ENCODE peak calls at places on chromosomes 12 and 14, in six cellular contexts. S, E, K, W, C and J are unnamed samples.
A peak's percentile ranks its signal among the peaks of the same experiment; 100 is the strongest.

GRCh38 chr14:92511472-92512247 is 1.9 kb upstream of the RIN3 start:
- DNase-seq in E (no peak), C (no peak), K (peak; percentile 33), S (no peak), W (peak; percentile 97), J (no peak)

GRCh38 chr12:56867216-56867615 is 67.0 kb downstream of the SDR9C7 start:
- DNase-seq in C (no peak), E (no peak), K (no peak), W (no peak), S (no peak), J (no peak)

GRCh38 chr14:66359500-66359899 is 126.7 kb upstream of the CCDC196 start:
- DNase-seq in S (no peak), W (peak; percentile 54), E (peak; percentile 14), C (no peak), K (peak; percentile 45), J (peak; percentile 74)

GRCh38 chr14:26281280-26281998 is 316.4 kb downstream of the NOVA1 start:
- DNase-seq in W (peak; percentile 50), K (no peak), C (no peak), E (no peak), S (no peak), J (no peak)

GRCh38 chr12:130480887-130481286 is 143.2 kb downstream of the PIWIL1 start:
- DNase-seq in S (no peak), W (no peak), K (no peak), C (no peak), E (no peak), J (no peak)

GRCh38 chr14:102317564-102318248 is 1.8 kb upstream of the ZNF839 start:
- DNase-seq in K (no peak), W (no peak), S (no peak), E (no peak), C (no peak), J (peak; percentile 70)

GRCh38 chr12:26988703-26989102 is 25.5 kb downstream of the TM7SF3 start:
- DNase-seq in W (no peak), S (no peak), K (no peak), C (no peak), E (no peak), J (no peak)

GRCh38 chr12:27561535-27562350 is 37.7 kb downstream of the PPFIBP1 start:
- DNase-seq in K (no peak), W (no peak), C (no peak), S (no peak), E (no peak), J (no peak)

GRCh38 chr14:54782803-54783659 is 119.6 kb downstream of the GCH1 start:
- DNase-seq in W (no peak), E (peak; percentile 12), K (no peak), C (no peak), S (no peak), J (peak; percentile 84)

GRCh38 chr12:24864796-24865125 is 84.1 kb downstream of the BCAT1 start:
- DNase-seq in K (peak; percentile 8), E (peak; percentile 49), W (peak; percentile 72), S (no peak), C (no peak), J (peak; percentile 51)

GRCh38 chr12:49225551-49226166 is 36.8 kb upstream of the TUBA1A start:
- DNase-seq in W (peak; percentile 65), K (no peak), C (no peak), E (no peak), S (no peak), J (no peak)

GRCh38 chr14:93549578-93549977 is 118.8 kb downstream of the UNC79 start:
- DNase-seq in K (no peak), E (no peak), W (no peak), C (no peak), S (no peak), J (no peak)

GRCh38 chr14:99742509-99743487 is 50.4 kb upstream of the EML1 start:
- DNase-seq in S (no peak), K (no peak), E (no peak), C (no peak), W (no peak), J (no peak)

GRCh38 chr14:99744873-99745224 is 48.4 kb upstream of the EML1 start:
- DNase-seq in W (no peak), S (no peak), C (no peak), K (no peak), E (no peak), J (no peak)

GRCh38 chr14:99745307-99745951 is 47.8 kb upstream of the EML1 start:
- DNase-seq in C (no peak), W (peak; percentile 81), K (no peak), E (no peak), S (no peak), J (no peak)

GRCh38 chr14:99742074-99742473 is 51.1 kb upstream of the EML1 start:
- DNase-seq in S (no peak), E (no peak), W (no peak), K (no peak), C (no peak), J (no peak)

DNA sequence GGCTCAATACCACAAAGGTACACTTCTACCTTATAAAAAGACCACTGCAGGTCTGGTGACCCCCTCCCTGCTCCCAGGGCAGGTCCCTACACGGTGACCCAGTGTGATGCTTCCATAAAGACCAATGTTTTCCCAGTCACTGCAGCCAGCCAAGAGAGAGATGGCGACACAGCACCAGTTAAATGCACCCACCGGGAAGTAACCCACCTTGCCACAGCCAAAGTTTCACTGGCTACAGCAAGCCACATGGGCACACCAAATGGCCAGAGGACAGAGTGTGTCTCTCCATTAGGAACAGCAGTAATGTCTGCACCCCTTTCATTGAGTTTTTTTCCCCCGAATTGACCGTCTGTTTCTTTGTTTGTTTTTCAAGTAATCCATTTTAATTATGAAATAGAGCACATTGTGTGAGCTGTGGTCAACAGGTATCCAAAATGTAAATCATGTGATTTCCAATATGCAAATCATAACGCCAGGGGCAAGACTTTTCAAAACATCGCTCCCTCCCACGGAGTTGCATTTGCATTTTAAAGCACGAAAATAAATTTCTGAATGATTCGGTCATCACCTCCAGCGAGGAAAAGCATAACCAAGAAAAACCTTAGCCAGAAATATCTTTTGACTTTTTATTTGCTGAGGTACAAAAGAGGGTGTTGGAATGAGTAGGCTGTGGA is 48.9 kb upstream of the EML1 start:
- DNase-seq in E (no peak), S (no peak), C (no peak), W (peak; percentile 74), K (no peak), J (no peak)
- TF ChIP-seq CTCF in E (no peak), S (no peak), C (no peak), W (peak; percentile 33), K (peak; percentile 17), J (no peak)

DNA sequence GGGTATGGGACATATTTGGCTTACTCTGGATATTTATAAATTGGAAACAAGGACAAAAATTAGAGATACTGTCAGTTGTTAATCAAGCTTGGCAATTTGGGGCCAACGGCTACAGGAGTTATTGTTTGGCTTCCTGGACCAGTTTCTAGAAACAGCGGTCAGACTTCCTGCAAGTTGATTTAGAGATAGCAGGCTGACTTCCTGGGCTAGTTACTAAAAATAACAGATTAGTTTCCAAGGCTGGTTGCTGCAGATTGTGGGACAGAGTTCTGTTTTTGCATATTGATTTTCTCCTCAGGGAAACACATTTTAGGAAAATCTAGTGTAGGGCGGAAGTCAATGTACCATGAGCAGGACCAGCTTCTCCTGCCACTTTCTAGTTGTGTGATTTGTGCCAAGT is 144.0 kb upstream of the TMPO start:
- DNase-seq in S (no peak), C (no peak), K (no peak), E (no peak), W (peak; percentile 14), J (no peak)
- H3K4me3 ChIP-seq in S (no peak overlapping the region), C (no peak overlapping the region), K (no peak overlapping the region), E (no peak overlapping the region), W (no peak overlapping the region), J (no peak overlapping the region)

DNA sequence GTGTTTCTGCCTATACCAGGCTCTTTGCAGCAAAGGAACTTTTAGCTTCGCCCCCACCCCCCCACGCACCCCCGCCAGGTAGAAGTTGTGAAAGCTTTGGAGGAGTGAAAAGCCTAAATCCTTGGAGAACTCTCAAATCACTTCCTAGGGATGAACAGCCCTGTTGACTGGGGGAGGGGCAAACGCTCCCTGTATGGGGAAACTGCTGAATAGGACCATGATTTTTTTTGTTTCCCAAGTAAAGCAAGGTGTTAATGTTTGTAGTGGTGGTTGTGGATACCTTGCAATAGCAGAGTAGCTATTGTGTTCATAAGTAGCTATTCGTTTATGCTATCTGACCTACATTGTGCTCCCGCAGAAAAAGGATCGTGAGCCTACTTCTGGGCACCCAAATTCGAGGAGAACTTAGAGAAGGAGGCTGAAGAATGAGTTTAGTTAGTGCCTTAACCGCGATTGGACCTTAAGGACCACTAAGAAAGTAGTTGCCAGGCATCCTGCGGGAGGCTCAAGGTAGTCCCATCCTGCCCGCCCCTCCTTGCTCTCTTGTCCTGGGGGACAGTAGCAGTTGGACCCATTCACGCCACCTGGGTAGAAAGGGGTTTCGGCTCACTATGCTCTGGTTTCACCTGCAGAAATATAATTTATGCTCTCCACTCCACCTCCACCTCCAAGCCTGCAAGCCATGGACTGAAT is 901 bp upstream of the NFKBIA start:
- DNase-seq in S (no peak), E (no peak), K (no peak), C (peak; percentile 66), W (no peak), J (peak; percentile 35)
- TF ChIP-seq CTCF in S (no peak), E (no peak), K (no peak), C (no peak), W (no peak), J (no peak)

DNA sequence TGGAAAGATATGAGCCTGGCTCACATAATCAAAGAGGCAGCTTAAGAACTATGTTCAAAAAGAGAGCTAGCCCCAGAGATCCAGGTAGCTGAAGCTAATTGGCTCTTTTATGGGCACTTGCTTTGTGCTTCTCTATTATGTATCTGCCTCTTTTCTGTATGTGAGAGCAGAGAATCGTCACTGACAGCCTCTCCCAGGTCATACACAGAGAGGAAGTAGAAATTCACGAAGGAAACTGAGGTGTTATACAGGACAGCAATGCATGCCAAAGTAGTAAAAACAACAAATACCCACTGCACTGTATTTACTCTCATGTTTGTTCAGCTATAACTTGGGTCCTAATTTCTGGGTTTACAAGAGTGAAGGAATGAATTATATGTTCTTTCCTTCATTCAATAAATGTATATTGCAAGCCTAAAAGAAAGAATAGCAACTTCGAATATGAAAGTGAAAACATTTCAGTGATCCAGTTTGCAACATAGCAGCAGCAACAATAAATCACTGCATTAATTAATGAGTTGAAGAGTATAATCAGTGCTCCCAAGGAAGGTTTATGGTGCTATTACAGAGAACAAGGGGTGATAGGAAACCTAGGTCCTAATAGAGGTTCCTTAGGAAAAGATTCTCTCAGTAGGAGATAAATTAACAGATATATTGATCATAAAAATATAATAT is 47.1 kb upstream of the ATXN7L3B start:
- DNase-seq in C (no peak), K (no peak), E (peak; percentile 11), S (no peak), W (no peak), J (peak; percentile 42)
- H3K4me3 ChIP-seq in C (no peak overlapping the region), K (no peak overlapping the region), E (peak overlapping the region; percentile 43), S (no peak overlapping the region), W (no peak overlapping the region), J (peak overlapping the region; percentile 43)

GRCh38 chr14:31216359-31216758 is 8.8 kb upstream of the HECTD1 start:
- DNase-seq in W (no peak), C (no peak), K (no peak), S (no peak), E (no peak), J (no peak)
- TF ChIP-seq CTCF in W (no peak), C (no peak), K (no peak), S (no peak), E (no peak), J (no peak)